ENCODE peak calls at places on chromosomes 5 and 9, in five cellular contexts. One of them, this sample, is unnamed.

GRCh38 chr5:25028994-25029393 is 384.2 kb upstream of the CDH10 start:
- DNase-seq in NCI-H1694: peak
- DNase-seq in activated T-cell treated with anti-CD3 and anti-CD28 coated beads for 1 hour: no peak
- DNase-seq in fibroblast of the conjunctiva: no peak
- DNase-seq in AG09309: no peak
- DNase-seq in this sample: no peak

GRCh38 chr9:111878946-111879345 is 17.7 kb upstream of the UGCG start:
- DNase-seq in NCI-H1694: no peak
- DNase-seq in activated T-cell treated with anti-CD3 and anti-CD28 coated beads for 1 hour: no peak
- DNase-seq in fibroblast of the conjunctiva: no peak
- DNase-seq in AG09309: no peak
- DNase-seq in this sample: no peak

GRCh38 chr5:103542441-103542840 is 20.1 kb downstream of the NUDT12 start:
- DNase-seq in NCI-H1694: no peak
- DNase-seq in activated T-cell treated with anti-CD3 and anti-CD28 coated beads for 1 hour: no peak
- DNase-seq in fibroblast of the conjunctiva: no peak
- DNase-seq in AG09309: no peak
- DNase-seq in this sample: no peak

GRCh38 chr5:99032234-99033013 is 103.6 kb upstream of the CHD1 start:
- DNase-seq in NCI-H1694: peak
- DNase-seq in activated T-cell treated with anti-CD3 and anti-CD28 coated beads for 1 hour: no peak
- DNase-seq in fibroblast of the conjunctiva: peak
- DNase-seq in AG09309: peak
- DNase-seq in this sample: peak

GRCh38 chr9:123475407-123475806 is 119.4 kb downstream of the CRB2 start:
- DNase-seq in NCI-H1694: no peak
- DNase-seq in activated T-cell treated with anti-CD3 and anti-CD28 coated beads for 1 hour: no peak
- DNase-seq in fibroblast of the conjunctiva: no peak
- DNase-seq in AG09309: no peak
- DNase-seq in this sample: no peak

GRCh38 chr9:33446507-33447403 is 638 bp downstream of the AQP3 start:
- DNase-seq in NCI-H1694: peak
- DNase-seq in activated T-cell treated with anti-CD3 and anti-CD28 coated beads for 1 hour: peak
- DNase-seq in fibroblast of the conjunctiva: peak
- DNase-seq in AG09309: no peak
- DNase-seq in this sample: peak

GRCh38 chr5:179955630-179956029 is 47.9 kb upstream of the TBC1D9B start:
- DNase-seq in NCI-H1694: no peak
- DNase-seq in activated T-cell treated with anti-CD3 and anti-CD28 coated beads for 1 hour: no peak
- DNase-seq in fibroblast of the conjunctiva: no peak
- DNase-seq in AG09309: no peak
- DNase-seq in this sample: no peak

GRCh38 chr9:131273146-131273545 is 3.2 kb downstream of the FAM78A start:
- DNase-seq in NCI-H1694: no peak
- DNase-seq in activated T-cell treated with anti-CD3 and anti-CD28 coated beads for 1 hour: no peak
- DNase-seq in fibroblast of the conjunctiva: no peak
- DNase-seq in AG09309: no peak
- DNase-seq in this sample: no peak

GRCh38 chr5:80172067-80172690 is 83.7 kb downstream of the SERINC5 start:
- DNase-seq in NCI-H1694: no peak
- DNase-seq in activated T-cell treated with anti-CD3 and anti-CD28 coated beads for 1 hour: no peak
- DNase-seq in fibroblast of the conjunctiva: no peak
- DNase-seq in AG09309: no peak
- DNase-seq in this sample: no peak

GRCh38 chr5:119356384-119357188 is 767 bp downstream of the TNFAIP8 start:
- DNase-seq in NCI-H1694: no peak
- DNase-seq in activated T-cell treated with anti-CD3 and anti-CD28 coated beads for 1 hour: no peak
- DNase-seq in fibroblast of the conjunctiva: no peak
- DNase-seq in AG09309: no peak
- DNase-seq in this sample: no peak

GRCh38 chr5:37712750-37713149 is 127.1 kb downstream of the GDNF start:
- DNase-seq in NCI-H1694: no peak
- DNase-seq in activated T-cell treated with anti-CD3 and anti-CD28 coated beads for 1 hour: no peak
- DNase-seq in fibroblast of the conjunctiva: no peak
- DNase-seq in AG09309: no peak
- DNase-seq in this sample: no peak

GRCh38 chr9:38160613-38161215 is 91.7 kb upstream of the SHB start:
- DNase-seq in NCI-H1694: peak
- DNase-seq in activated T-cell treated with anti-CD3 and anti-CD28 coated beads for 1 hour: peak
- DNase-seq in fibroblast of the conjunctiva: peak
- DNase-seq in AG09309: no peak
- DNase-seq in this sample: peak

This sample was measured in immature natural killer cell.